ENCODE peak calls at places on chromosomes 13 and 19, in four cellular contexts. One of them, this sample, is unnamed.

GRCh38 chr13:37225414-37226047 is 120.1 kb upstream of the CSNK1A1L start:
- DNase-seq in K562: no peak
- DNase-seq in WTC11: no peak
- DNase-seq in HepG2: no peak
- DNase-seq in this sample: no peak

GRCh38 chr13:50236898-50237318 is 221.7 kb downstream of the KCNRG start:
- DNase-seq in K562: no peak
- DNase-seq in HepG2: no peak
- DNase-seq in WTC11: no peak
- DNase-seq in this sample: peak

GRCh38 chr19:7917292-7918061 is 2.7 kb upstream of the SNAPC2 start:
- DNase-seq in HepG2: no peak
- DNase-seq in WTC11: peak
- DNase-seq in K562: no peak
- DNase-seq in this sample: no peak

GRCh38 chr19:18173572-18174294 is at the start of gene IFI30:
- DNase-seq in HepG2: peak
- DNase-seq in K562: peak
- DNase-seq in WTC11: peak
- DNase-seq in this sample: peak

GRCh38 chr19:22882797-22883196 is 50.7 kb downstream of the ZNF723 start:
- DNase-seq in K562: peak
- DNase-seq in WTC11: no peak
- DNase-seq in HepG2: peak
- DNase-seq in this sample: no peak

GRCh38 chr19:2820112-2820702 is 539 bp downstream of the ZNF554 start:
- DNase-seq in WTC11: no peak
- DNase-seq in HepG2: no peak
- DNase-seq in K562: peak
- DNase-seq in this sample: no peak

GRCh38 chr19:17680235-17680722 is 7.9 kb downstream of the UNC13A start:
- DNase-seq in WTC11: peak
- DNase-seq in HepG2: no peak
- DNase-seq in K562: peak
- DNase-seq in this sample: peak

GRCh38 chr19:2385053-2385721 is 25.1 kb downstream of the TMPRSS9 start:
- DNase-seq in WTC11: peak
- DNase-seq in HepG2: peak
- DNase-seq in K562: peak
- DNase-seq in this sample: no peak

GRCh38 chr13:44756411-44756810 is 180.3 kb upstream of the TSC22D1 start:
- DNase-seq in WTC11: no peak
- DNase-seq in K562: no peak
- DNase-seq in HepG2: no peak
- DNase-seq in this sample: no peak

GRCh38 chr19:13060233-13060963 is 42.3 kb downstream of the LYL1 start:
- DNase-seq in WTC11: no peak
- DNase-seq in HepG2: peak
- DNase-seq in K562: no peak
- DNase-seq in this sample: no peak

GRCh38 chr19:10044390-10044789 is 31.1 kb downstream of the RDH8 start:
- DNase-seq in K562: peak
- DNase-seq in WTC11: no peak
- DNase-seq in HepG2: no peak
- DNase-seq in this sample: no peak

GRCh38 chr19:4140237-4140711 is 13.2 kb upstream of the CREB3L3 start:
- DNase-seq in K562: peak
- DNase-seq in HepG2: peak
- DNase-seq in WTC11: peak
- DNase-seq in this sample: no peak

GRCh38 chr13:37446503-37446902 is 152.1 kb downstream of the POSTN start:
- DNase-seq in WTC11: no peak
- DNase-seq in HepG2: no peak
- DNase-seq in K562: no peak
- DNase-seq in this sample: no peak

GRCh38 chr13:73225983-73226382 is 167.2 kb downstream of the KLF5 start:
- DNase-seq in K562: no peak
- DNase-seq in HepG2: no peak
- DNase-seq in WTC11: no peak
- DNase-seq in this sample: no peak

GRCh38 chr19:8468761-8469458 is 24.1 kb downstream of the HNRNPM start:
- DNase-seq in HepG2: no peak
- DNase-seq in K562: no peak
- DNase-seq in WTC11: no peak
- DNase-seq in this sample: no peak

GRCh38 chr19:1223018-1223855 is 14.6 kb downstream of the CBARP start:
- DNase-seq in K562: peak
- DNase-seq in WTC11: peak
- DNase-seq in HepG2: no peak
- DNase-seq in this sample: no peak

GRCh38 chr19:12703056-12703455 is 6.6 kb upstream of the FBXW9 start:
- DNase-seq in WTC11: peak
- DNase-seq in HepG2: peak
- DNase-seq in K562: peak
- DNase-seq in this sample: no peak

GRCh38 chr13:52405369-52405766 is 604 bp downstream of the THSD1 start:
- DNase-seq in WTC11: peak
- DNase-seq in HepG2: no peak
- DNase-seq in K562: no peak
- DNase-seq in this sample: no peak

GRCh38 chr19:2229103-2230028 is 6.8 kb downstream of the PLEKHJ1 start:
- DNase-seq in K562: no peak
- DNase-seq in WTC11: no peak
- DNase-seq in HepG2: no peak
- DNase-seq in this sample: no peak

GRCh38 chr13:34765446-34766180 is 176.5 kb upstream of the NBEA start:
- DNase-seq in K562: no peak
- DNase-seq in HepG2: no peak
- DNase-seq in WTC11: no peak
- DNase-seq in this sample: no peak

GRCh38 chr13:51549593-51549992 is 34.7 kb upstream of the WDFY2 start:
- DNase-seq in K562: no peak
- DNase-seq in HepG2: no peak
- DNase-seq in WTC11: no peak
- DNase-seq in this sample: no peak

GRCh38 chr13:43935878-43936277 is 56.2 kb downstream of the LACC1 start:
- DNase-seq in K562: no peak
- DNase-seq in WTC11: no peak
- DNase-seq in HepG2: no peak
- DNase-seq in this sample: no peak

GRCh38 chr19:14475251-14476073 is at the start of gene PTGER1:
- DNase-seq in HepG2: no peak
- DNase-seq in WTC11: peak
- DNase-seq in K562: peak
- DNase-seq in this sample: no peak

GRCh38 chr13:112791662-112792440 is 102.0 kb downstream of the ATP11A start:
- DNase-seq in K562: no peak
- DNase-seq in HepG2: no peak
- DNase-seq in WTC11: peak
- DNase-seq in this sample: no peak

GRCh38 chr13:27923794-27924528 is 4.2 kb downstream of the PDX1 start:
- DNase-seq in K562: no peak
- DNase-seq in HepG2: no peak
- DNase-seq in WTC11: peak
- DNase-seq in this sample: no peak

GRCh38 chr19:49691243-49692101 is 556 bp downstream of the CPT1C start:
- DNase-seq in K562: no peak
- DNase-seq in WTC11: peak
- DNase-seq in HepG2: no peak
- DNase-seq in this sample: no peak

GRCh38 chr19:2455481-2456300 is 1.1 kb downstream of the LMNB2 start:
- DNase-seq in HepG2: no peak
- DNase-seq in K562: peak
- DNase-seq in WTC11: peak
- DNase-seq in this sample: no peak

GRCh38 chr13:35479223-35479536 is 2.7 kb upstream of the MAB21L1 start:
- DNase-seq in HepG2: no peak
- DNase-seq in WTC11: no peak
- DNase-seq in K562: no peak
- DNase-seq in this sample: no peak

GRCh38 chr19:44846455-44847143 is 502 bp downstream of the NECTIN2 start:
- DNase-seq in K562: peak
- DNase-seq in HepG2: no peak
- DNase-seq in WTC11: peak
- DNase-seq in this sample: no peak

GRCh38 chr19:10471909-10472308 is 31.2 kb downstream of the KEAP1 start:
- DNase-seq in WTC11: no peak
- DNase-seq in HepG2: peak
- DNase-seq in K562: peak
- DNase-seq in this sample: no peak

GRCh38 chr13:106048386-106048785 is 487.1 kb downstream of the EFNB2 start:
- DNase-seq in HepG2: no peak
- DNase-seq in K562: no peak
- DNase-seq in WTC11: no peak
- DNase-seq in this sample: no peak

GRCh38 chr13:56861472-56861871 is 279.2 kb upstream of the PRR20A start:
- DNase-seq in HepG2: peak
- DNase-seq in K562: no peak
- DNase-seq in WTC11: no peak
- DNase-seq in this sample: no peak

GRCh38 chr13:113151745-113152707 is 6.4 kb upstream of the PROZ start:
- DNase-seq in HepG2: no peak
- DNase-seq in K562: no peak
- DNase-seq in WTC11: no peak
- DNase-seq in this sample: no peak

GRCh38 chr19:16628183-16628983 is at the start of gene MED26:
- DNase-seq in K562: peak
- DNase-seq in WTC11: peak
- DNase-seq in HepG2: peak
- DNase-seq in this sample: peak

GRCh38 chr19:16628984-16629691 is 1.1 kb upstream of the MED26 start:
- DNase-seq in WTC11: no peak
- DNase-seq in K562: peak
- DNase-seq in HepG2: no peak
- DNase-seq in this sample: peak

GRCh38 chr19:16627194-16627927 is 643 bp downstream of the MED26 start:
- DNase-seq in HepG2: peak
- DNase-seq in K562: peak
- DNase-seq in WTC11: no peak
- DNase-seq in this sample: no peak

GRCh38 chr19:16626796-16627193 is 1.2 kb downstream of the MED26 start:
- DNase-seq in WTC11: no peak
- DNase-seq in K562: peak
- DNase-seq in HepG2: no peak
- DNase-seq in this sample: no peak

DNA sequence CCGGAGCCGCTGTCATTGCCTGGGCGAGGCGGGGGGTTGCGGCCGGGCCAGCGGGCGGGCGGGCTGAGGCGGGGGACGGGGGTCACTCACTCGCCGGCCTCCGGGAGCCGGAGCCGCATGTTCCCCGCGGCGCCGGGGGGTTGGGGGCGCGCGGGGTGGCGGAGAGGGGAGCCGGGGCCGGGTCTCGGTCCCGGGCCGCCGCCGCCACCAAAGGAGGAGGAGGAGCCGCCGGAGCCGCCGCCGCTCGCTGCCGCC is 149 bp downstream of the MED26 start:
- DNase-seq in WTC11: no peak
- DNase-seq in HepG2: no peak
- DNase-seq in K562: no peak
- DNase-seq in this sample: no peak
- TF ChIP-seq TCF7 in WTC11: no peak
- TF ChIP-seq TCF7 in HepG2: no peak
- TF ChIP-seq TCF7 in K562: no peak
- TF ChIP-seq TCF7 in this sample: no peak

GRCh38 chr13:110382229-110382628 is 75.1 kb downstream of the COL4A2 start:
- DNase-seq in WTC11: no peak
- DNase-seq in K562: no peak
- DNase-seq in HepG2: no peak
- DNase-seq in this sample: no peak
- TF ChIP-seq TCF7 in WTC11: no peak
- TF ChIP-seq TCF7 in K562: no peak
- TF ChIP-seq TCF7 in HepG2: no peak
- TF ChIP-seq TCF7 in this sample: no peak

DNA sequence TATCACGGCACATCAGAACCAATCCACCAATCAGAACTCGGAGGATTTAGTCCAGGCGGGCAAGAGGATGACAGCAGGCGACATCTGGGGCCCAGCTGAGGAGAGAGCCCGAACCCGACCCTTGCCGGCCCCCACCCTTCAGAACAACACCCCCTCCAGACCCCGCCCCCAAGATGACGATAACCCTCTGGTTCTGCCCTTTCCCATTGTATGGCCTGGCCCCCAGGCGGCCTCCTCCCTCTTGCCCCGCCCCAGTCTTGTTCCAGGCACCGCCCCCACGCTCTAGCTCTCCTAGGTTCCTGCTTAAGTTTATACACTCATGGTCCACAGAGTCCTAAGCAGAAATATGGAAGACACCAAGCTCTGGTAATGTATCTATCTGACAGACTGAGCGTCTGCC is 2.8 kb upstream of the ZNF83 start:
- DNase-seq in WTC11: peak
- DNase-seq in HepG2: no peak
- DNase-seq in K562: peak
- DNase-seq in this sample: no peak
- TF ChIP-seq TCF7 in WTC11: no peak
- TF ChIP-seq TCF7 in HepG2: no peak
- TF ChIP-seq TCF7 in K562: no peak
- TF ChIP-seq TCF7 in this sample: no peak

DNA sequence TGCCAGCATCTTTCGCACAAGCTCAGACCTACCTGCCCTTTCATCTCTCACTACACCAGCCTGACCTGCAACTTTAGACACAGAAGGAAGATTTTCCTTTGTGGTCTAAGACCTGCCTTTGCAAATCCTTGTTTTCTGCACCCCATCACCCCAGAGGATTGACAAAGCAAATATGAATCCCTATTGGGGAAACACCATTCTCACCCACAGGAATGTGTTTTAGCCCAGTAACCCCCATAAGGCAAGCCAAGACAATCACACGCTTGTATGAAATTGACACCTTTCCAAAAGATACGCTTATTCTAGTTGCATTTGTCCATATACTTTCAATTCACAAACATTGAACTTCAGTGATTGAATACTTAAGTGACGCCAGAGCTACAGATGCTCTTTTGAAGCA is 55.7 kb downstream of the SPATA13 start:
- DNase-seq in HepG2: no peak
- DNase-seq in K562: no peak
- DNase-seq in WTC11: no peak
- DNase-seq in this sample: no peak
- TF ChIP-seq TCF7 in HepG2: no peak
- TF ChIP-seq TCF7 in K562: no peak
- TF ChIP-seq TCF7 in WTC11: no peak
- TF ChIP-seq TCF7 in this sample: no peak

GRCh38 chr19:38734426-38735256 is 9.6 kb downstream of the CAPN12 start:
- DNase-seq in K562: peak
- DNase-seq in HepG2: no peak
- DNase-seq in WTC11: no peak
- DNase-seq in this sample: peak
- TF ChIP-seq TCF7 in K562: no peak
- TF ChIP-seq TCF7 in HepG2: no peak
- TF ChIP-seq TCF7 in WTC11: no peak
- TF ChIP-seq TCF7 in this sample: no peak

DNA sequence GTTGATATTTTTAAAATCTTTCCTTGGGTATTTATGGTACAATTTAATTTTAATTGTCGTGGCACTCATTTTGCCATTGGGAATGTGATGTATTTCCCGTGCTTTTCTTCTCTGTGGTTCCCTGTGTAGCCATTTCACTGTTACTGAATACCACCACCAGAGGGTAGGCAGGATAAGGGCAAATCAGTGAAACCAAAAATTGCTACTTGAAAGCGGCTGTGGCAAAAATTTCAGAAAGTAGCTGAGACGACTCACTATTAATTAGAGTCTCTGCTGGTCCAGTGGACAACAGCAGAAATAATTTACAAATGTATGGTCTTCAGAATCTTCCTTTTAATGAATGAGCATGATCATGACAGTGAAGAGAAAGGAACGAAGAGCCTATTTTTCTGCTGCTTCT is 34.4 kb upstream of the MIR17HG start:
- DNase-seq in HepG2: peak
- DNase-seq in K562: peak
- DNase-seq in WTC11: no peak
- DNase-seq in this sample: no peak
- TF ChIP-seq TCF7 in HepG2: no peak
- TF ChIP-seq TCF7 in K562: no peak
- TF ChIP-seq TCF7 in WTC11: no peak
- TF ChIP-seq TCF7 in this sample: no peak